ENCODE peak calls at places on chromosomes 16 and 17, in ten cellular contexts. One of them, this sample, is unnamed.

GRCh38 chr17:62670202-62670821 is 42.8 kb downstream of the MRC2 start:
- DNase-seq in ascending aorta: no peak
- DNase-seq in astrocyte of the spinal cord: no peak
- DNase-seq in A673: no peak
- DNase-seq in fibroblast of pulmonary artery: no peak
- DNase-seq in fibroblast of mammary gland: no peak
- DNase-seq in GM23338: peak
- DNase-seq in A549: no peak
- DNase-seq in prostate gland: peak
- DNase-seq in cardiac fibroblast: no peak
- DNase-seq in this sample: no peak

GRCh38 chr16:26664086-26664485 is 402.6 kb upstream of the C16orf82 start:
- DNase-seq in ascending aorta: no peak
- DNase-seq in astrocyte of the spinal cord: no peak
- DNase-seq in A673: no peak
- DNase-seq in fibroblast of pulmonary artery: no peak
- DNase-seq in fibroblast of mammary gland: no peak
- DNase-seq in GM23338: no peak
- DNase-seq in A549: no peak
- DNase-seq in prostate gland: no peak
- DNase-seq in cardiac fibroblast: no peak
- DNase-seq in this sample: no peak

GRCh38 chr17:14301761-14302401 is 1.0 kb downstream of the HS3ST3B1 start:
- DNase-seq in ascending aorta: peak
- DNase-seq in astrocyte of the spinal cord: peak
- DNase-seq in A673: no peak
- DNase-seq in fibroblast of pulmonary artery: peak
- DNase-seq in fibroblast of mammary gland: peak
- DNase-seq in GM23338: no peak
- DNase-seq in A549: no peak
- DNase-seq in prostate gland: no peak
- DNase-seq in cardiac fibroblast: peak
- DNase-seq in this sample: peak

GRCh38 chr17:43651621-43652480 is 9.9 kb downstream of the MEOX1 start:
- DNase-seq in ascending aorta: no peak
- DNase-seq in astrocyte of the spinal cord: no peak
- DNase-seq in A673: no peak
- DNase-seq in fibroblast of pulmonary artery: no peak
- DNase-seq in fibroblast of mammary gland: no peak
- DNase-seq in GM23338: no peak
- DNase-seq in A549: no peak
- DNase-seq in prostate gland: no peak
- DNase-seq in cardiac fibroblast: no peak
- DNase-seq in this sample: no peak

GRCh38 chr17:9905902-9906301 is 831 bp upstream of the RCVRN start:
- DNase-seq in ascending aorta: no peak
- DNase-seq in astrocyte of the spinal cord: no peak
- DNase-seq in A673: peak
- DNase-seq in fibroblast of pulmonary artery: peak
- DNase-seq in fibroblast of mammary gland: peak
- DNase-seq in GM23338: peak
- DNase-seq in A549: peak
- DNase-seq in prostate gland: no peak
- DNase-seq in cardiac fibroblast: no peak
- DNase-seq in this sample: no peak

GRCh38 chr17:61306003-61306402 is 93.6 kb upstream of the TBX2 start:
- DNase-seq in ascending aorta: no peak
- DNase-seq in astrocyte of the spinal cord: no peak
- DNase-seq in A673: no peak
- DNase-seq in fibroblast of pulmonary artery: no peak
- DNase-seq in fibroblast of mammary gland: peak
- DNase-seq in GM23338: no peak
- DNase-seq in A549: no peak
- DNase-seq in prostate gland: no peak
- DNase-seq in cardiac fibroblast: peak
- DNase-seq in this sample: no peak

GRCh38 chr17:82702161-82702932 is 3.8 kb upstream of the RAB40B start:
- DNase-seq in ascending aorta: no peak
- DNase-seq in astrocyte of the spinal cord: no peak
- DNase-seq in A673: no peak
- DNase-seq in fibroblast of pulmonary artery: no peak
- DNase-seq in fibroblast of mammary gland: no peak
- DNase-seq in GM23338: no peak
- DNase-seq in A549: no peak
- DNase-seq in prostate gland: peak
- DNase-seq in cardiac fibroblast: no peak
- DNase-seq in this sample: no peak

GRCh38 chr17:1598399-1599095 is 30.1 kb downstream of the SLC43A2 start:
- DNase-seq in ascending aorta: no peak
- DNase-seq in astrocyte of the spinal cord: no peak
- DNase-seq in A673: no peak
- DNase-seq in fibroblast of pulmonary artery: no peak
- DNase-seq in fibroblast of mammary gland: no peak
- DNase-seq in GM23338: peak
- DNase-seq in A549: no peak
- DNase-seq in prostate gland: no peak
- DNase-seq in cardiac fibroblast: no peak
- DNase-seq in this sample: no peak

GRCh38 chr17:17535957-17536356 is 39.8 kb upstream of the RASD1 start:
- DNase-seq in ascending aorta: peak
- DNase-seq in astrocyte of the spinal cord: peak
- DNase-seq in A673: peak
- DNase-seq in fibroblast of pulmonary artery: peak
- DNase-seq in fibroblast of mammary gland: no peak
- DNase-seq in GM23338: no peak
- DNase-seq in A549: peak
- DNase-seq in prostate gland: peak
- DNase-seq in cardiac fibroblast: no peak
- DNase-seq in this sample: no peak

GRCh38 chr17:66906321-66907278 is 57.9 kb upstream of the CACNG4 start:
- DNase-seq in ascending aorta: peak
- DNase-seq in astrocyte of the spinal cord: peak
- DNase-seq in A673: peak
- DNase-seq in fibroblast of pulmonary artery: peak
- DNase-seq in fibroblast of mammary gland: peak
- DNase-seq in GM23338: peak
- DNase-seq in A549: peak
- DNase-seq in prostate gland: peak
- DNase-seq in cardiac fibroblast: peak
- DNase-seq in this sample: peak

GRCh38 chr17:60971515-60972369 is 294.1 kb downstream of the BCAS3 start:
- DNase-seq in ascending aorta: no peak
- DNase-seq in astrocyte of the spinal cord: peak
- DNase-seq in A673: peak
- DNase-seq in fibroblast of pulmonary artery: peak
- DNase-seq in fibroblast of mammary gland: peak
- DNase-seq in GM23338: peak
- DNase-seq in A549: peak
- DNase-seq in prostate gland: peak
- DNase-seq in cardiac fibroblast: peak
- DNase-seq in this sample: no peak

GRCh38 chr17:50180593-50180992 is 14.8 kb downstream of the SGCA start:
- DNase-seq in ascending aorta: no peak
- DNase-seq in astrocyte of the spinal cord: peak
- DNase-seq in A673: no peak
- DNase-seq in fibroblast of pulmonary artery: no peak
- DNase-seq in fibroblast of mammary gland: no peak
- DNase-seq in GM23338: no peak
- DNase-seq in A549: no peak
- DNase-seq in prostate gland: no peak
- DNase-seq in cardiac fibroblast: peak
- DNase-seq in this sample: no peak

GRCh38 chr17:60231691-60232090 is 81.9 kb downstream of the CA4 start:
- DNase-seq in ascending aorta: no peak
- DNase-seq in astrocyte of the spinal cord: peak
- DNase-seq in A673: peak
- DNase-seq in fibroblast of pulmonary artery: peak
- DNase-seq in fibroblast of mammary gland: peak
- DNase-seq in GM23338: no peak
- DNase-seq in A549: no peak
- DNase-seq in prostate gland: no peak
- DNase-seq in cardiac fibroblast: peak
- DNase-seq in this sample: no peak

GRCh38 chr16:3690470-3690918 is 26.8 kb downstream of the TRAP1 start:
- DNase-seq in ascending aorta: peak
- DNase-seq in astrocyte of the spinal cord: peak
- DNase-seq in A673: peak
- DNase-seq in fibroblast of pulmonary artery: peak
- DNase-seq in fibroblast of mammary gland: peak
- DNase-seq in GM23338: peak
- DNase-seq in A549: peak
- DNase-seq in prostate gland: peak
- DNase-seq in cardiac fibroblast: peak
- DNase-seq in this sample: peak

GRCh38 chr17:13359774-13360173 is 242.0 kb downstream of the HS3ST3A1 start:
- DNase-seq in ascending aorta: no peak
- DNase-seq in astrocyte of the spinal cord: no peak
- DNase-seq in A673: no peak
- DNase-seq in fibroblast of pulmonary artery: peak
- DNase-seq in fibroblast of mammary gland: no peak
- DNase-seq in GM23338: no peak
- DNase-seq in A549: no peak
- DNase-seq in prostate gland: no peak
- DNase-seq in cardiac fibroblast: no peak
- DNase-seq in this sample: no peak

GRCh38 chr17:48562934-48563333 is 15.2 kb downstream of the HOXB4 start:
- DNase-seq in ascending aorta: no peak
- DNase-seq in astrocyte of the spinal cord: no peak
- DNase-seq in A673: no peak
- DNase-seq in fibroblast of pulmonary artery: no peak
- DNase-seq in fibroblast of mammary gland: no peak
- DNase-seq in GM23338: no peak
- DNase-seq in A549: no peak
- DNase-seq in prostate gland: no peak
- DNase-seq in cardiac fibroblast: no peak
- DNase-seq in this sample: no peak
- H3K4me3 ChIP-seq in ascending aorta: no peak
- H3K4me3 ChIP-seq in astrocyte of the spinal cord: peak
- H3K4me3 ChIP-seq in A673: peak
- H3K4me3 ChIP-seq in fibroblast of pulmonary artery: peak
- H3K4me3 ChIP-seq in fibroblast of mammary gland: no peak
- H3K4me3 ChIP-seq in GM23338: no peak
- H3K4me3 ChIP-seq in A549: no peak
- H3K4me3 ChIP-seq in prostate gland: no peak
- H3K4me3 ChIP-seq in cardiac fibroblast: no peak
- H3K4me3 ChIP-seq in this sample: no peak

DNA sequence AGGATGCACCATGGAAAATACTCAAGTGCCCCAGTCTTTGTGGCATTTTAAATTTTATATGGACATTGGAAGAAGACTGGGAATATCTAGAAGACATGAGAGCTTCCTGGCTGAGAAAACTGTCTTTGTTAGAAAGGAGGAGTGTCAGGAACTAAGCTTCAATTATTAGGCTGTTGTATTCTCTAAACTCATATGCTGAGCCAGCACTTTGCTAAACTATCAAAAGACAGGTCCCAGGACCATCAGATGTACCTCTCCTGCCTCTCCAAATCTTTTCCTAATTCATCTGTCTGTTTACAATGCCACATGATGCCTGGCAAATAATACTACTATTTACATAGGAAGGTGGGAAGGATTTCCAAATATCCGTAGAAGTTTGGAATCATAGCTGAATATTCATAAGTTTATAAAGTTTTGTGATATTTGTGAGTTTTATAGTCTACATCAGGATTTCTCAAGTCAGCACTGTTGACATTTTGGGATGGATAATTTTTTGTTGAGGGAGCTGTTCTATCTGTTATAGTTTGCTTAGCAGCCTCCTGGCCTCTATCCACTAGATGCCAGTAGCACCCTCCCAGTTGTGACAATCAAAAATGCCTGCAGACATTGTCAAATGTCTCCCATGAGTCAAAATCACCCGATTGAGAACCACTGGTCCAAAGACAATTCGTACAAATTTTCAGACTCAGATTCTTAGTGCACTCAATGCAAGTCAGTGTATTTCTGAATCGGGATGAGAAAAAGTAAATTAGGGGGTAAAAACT is 61.2 kb upstream of the NETO2 start:
- DNase-seq in ascending aorta: no peak
- DNase-seq in astrocyte of the spinal cord: no peak
- DNase-seq in A673: peak
- DNase-seq in fibroblast of pulmonary artery: no peak
- DNase-seq in fibroblast of mammary gland: no peak
- DNase-seq in GM23338: peak
- DNase-seq in A549: no peak
- DNase-seq in prostate gland: no peak
- DNase-seq in cardiac fibroblast: no peak
- DNase-seq in this sample: no peak
- TF ChIP-seq CTCF in ascending aorta: no peak
- TF ChIP-seq CTCF in astrocyte of the spinal cord: peak
- TF ChIP-seq CTCF in A673: peak
- TF ChIP-seq CTCF in fibroblast of pulmonary artery: no peak
- TF ChIP-seq CTCF in fibroblast of mammary gland: no peak
- TF ChIP-seq CTCF in GM23338: no peak
- TF ChIP-seq CTCF in A549: no peak
- TF ChIP-seq CTCF in prostate gland: no peak
- TF ChIP-seq CTCF in cardiac fibroblast: no peak
- TF ChIP-seq CTCF in this sample: no peak

DNA sequence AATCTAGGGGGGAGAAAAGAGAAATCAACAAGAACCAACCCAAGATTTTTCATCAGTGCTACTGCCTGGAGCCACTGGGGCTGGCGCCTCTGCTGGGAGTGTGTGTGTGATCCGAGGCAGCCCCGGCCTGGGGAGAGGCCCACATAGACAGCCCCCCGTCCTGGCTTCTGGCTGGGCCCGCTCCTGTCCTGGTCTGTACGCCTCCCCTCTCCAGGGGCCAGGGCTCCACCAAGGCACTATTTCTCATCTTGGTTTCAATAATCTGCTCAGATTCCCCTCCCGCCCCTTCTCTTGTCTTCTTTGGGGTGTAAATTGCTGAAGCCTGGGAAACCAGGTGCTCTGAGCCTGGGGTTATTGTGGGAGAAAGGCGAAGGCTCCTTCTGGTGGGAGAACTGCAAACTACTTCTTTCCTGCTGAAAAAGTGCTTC is 7.8 kb downstream of the BAHCC1 start:
- DNase-seq in ascending aorta: no peak
- DNase-seq in astrocyte of the spinal cord: no peak
- DNase-seq in A673: peak
- DNase-seq in fibroblast of pulmonary artery: no peak
- DNase-seq in fibroblast of mammary gland: no peak
- DNase-seq in GM23338: peak
- DNase-seq in A549: no peak
- DNase-seq in prostate gland: no peak
- DNase-seq in cardiac fibroblast: peak
- DNase-seq in this sample: no peak
- H3K4me3 ChIP-seq in ascending aorta: peak
- H3K4me3 ChIP-seq in astrocyte of the spinal cord: no peak
- H3K4me3 ChIP-seq in A673: peak
- H3K4me3 ChIP-seq in fibroblast of pulmonary artery: peak
- H3K4me3 ChIP-seq in fibroblast of mammary gland: no peak
- H3K4me3 ChIP-seq in GM23338: no peak
- H3K4me3 ChIP-seq in A549: no peak
- H3K4me3 ChIP-seq in prostate gland: no peak
- H3K4me3 ChIP-seq in cardiac fibroblast: no peak
- H3K4me3 ChIP-seq in this sample: no peak

GRCh38 chr16:89922884-89923639 is at the start of gene TUBB3:
- DNase-seq in ascending aorta: no peak
- DNase-seq in astrocyte of the spinal cord: peak
- DNase-seq in A673: peak
- DNase-seq in fibroblast of pulmonary artery: peak
- DNase-seq in fibroblast of mammary gland: peak
- DNase-seq in GM23338: peak
- DNase-seq in A549: peak
- DNase-seq in prostate gland: peak
- DNase-seq in cardiac fibroblast: peak
- DNase-seq in this sample: no peak
- TF ChIP-seq CTCF in ascending aorta: no peak
- TF ChIP-seq CTCF in astrocyte of the spinal cord: no peak
- TF ChIP-seq CTCF in A673: no peak
- TF ChIP-seq CTCF in fibroblast of pulmonary artery: no peak
- TF ChIP-seq CTCF in fibroblast of mammary gland: no peak
- TF ChIP-seq CTCF in GM23338: no peak
- TF ChIP-seq CTCF in A549: no peak
- TF ChIP-seq CTCF in prostate gland: no peak
- TF ChIP-seq CTCF in cardiac fibroblast: peak
- TF ChIP-seq CTCF in this sample: no peak